ENCODE peak calls at places on chromosomes 2 and 18, in four cellular contexts. B is stimulated activated CD8-positive, alpha-beta memory T cell treated with anti-CD3 and anti-CD28 coated beads, Interleukin-4, amount 100 ng/mL, for 4 hours; M is neural crest cell; W is progenitor cell of endocrine pancreas. S is an unnamed sample.
A peak's percentile ranks its signal among the peaks of the same experiment; 100 is the strongest.

GRCh38 chr2:112253261-112253807 is 1.5 kb downstream of the ZC3H8 start:
- DNase-seq in B (no peak), M (no peak), W (no peak), S (no peak)

GRCh38 chr2:218000137-218000536 is 2.7 kb downstream of the TNS1 start:
- DNase-seq in B (no peak), M (no peak), W (no peak), S (no peak)

GRCh38 chr2:66596229-66596628 is 161.3 kb downstream of the MEIS1 start:
- DNase-seq in B (no peak), M (no peak), W (no peak), S (no peak)

GRCh38 chr18:3450358-3451107 is 561 bp downstream of the TGIF1 start:
- DNase-seq in B (peak; percentile 53), M (no peak), W (no peak), S (no peak)

GRCh38 chr2:221129657-221130056 is 442.4 kb downstream of the EPHA4 start:
- DNase-seq in B (no peak), M (no peak), W (no peak), S (no peak)

GRCh38 chr2:47028171-47028570 is 112.6 kb upstream of the MCFD2 start:
- DNase-seq in B (no peak), M (no peak), W (no peak), S (no peak)

GRCh38 chr2:79393107-79393506 is 119.7 kb upstream of the CTNNA2 start:
- DNase-seq in B (no peak), M (no peak), W (no peak), S (no peak)

GRCh38 chr2:70357076-70358071 is 55.5 kb upstream of the FAM136A start:
- DNase-seq in B (no peak), M (no peak), W (no peak), S (no peak)

GRCh38 chr2:23925702-23926288 is 1.1 kb downstream of the ATAD2B start:
- DNase-seq in B (no peak), M (no peak), W (no peak), S (no peak)

GRCh38 chr2:123953848-123954247 is 71.2 kb upstream of the CNTNAP5 start:
- DNase-seq in B (no peak), M (no peak), W (no peak), S (no peak)

S was measured in ecto neural progenitor cell.